ENCODE peak calls at places on chromosomes 7 and 10, in eight cellular contexts. M, Z, Y, N, T, U, B and O are unnamed samples.

GRCh38 chr7:46835556-46835955 is 746.4 kb downstream of the TNS3 start:
- DNase-seq in M (no peak), Z (no peak), Y (no peak), N (peak), T (peak), U (no peak), B (no peak), O (peak)

GRCh38 chr7:74101061-74101681 is 17.6 kb downstream of the LIMK1 start:
- DNase-seq in M (no peak), Z (peak), Y (no peak), N (no peak), T (peak), U (no peak), B (no peak), O (no peak)

GRCh38 chr10:74738985-74739567 is 87.3 kb upstream of the KAT6B start:
- DNase-seq in M (no peak), Z (peak), Y (no peak), N (peak), T (no peak), U (no peak), B (no peak), O (peak)

GRCh38 chr7:28395404-28395803 is 16.9 kb upstream of the CREB5 start:
- DNase-seq in M (no peak), Z (no peak), Y (no peak), N (no peak), T (no peak), U (no peak), B (no peak), O (no peak)

GRCh38 chr10:22103701-22104100 is 100.2 kb upstream of the DNAJC1 start:
- DNase-seq in M (no peak), Z (peak), Y (peak), N (peak), T (no peak), U (peak), B (no peak), O (peak)

GRCh38 chr10:16832351-16833080 is 15.3 kb upstream of the RSU1 start:
- DNase-seq in M (peak), Z (no peak), Y (no peak), N (peak), T (peak), U (no peak), B (no peak), O (no peak)

GRCh38 chr7:99389772-99390171 is 15.2 kb downstream of the ARPC1B start:
- DNase-seq in M (no peak), Z (no peak), Y (no peak), N (no peak), T (no peak), U (no peak), B (no peak), O (no peak)

GRCh38 chr7:18792866-18793595 is 297.5 kb downstream of the HDAC9 start:
- DNase-seq in M (peak), Z (no peak), Y (no peak), N (peak), T (no peak), U (no peak), B (no peak), O (no peak)

GRCh38 chr10:99396471-99396870 is 34.0 kb downstream of the GOT1 start:
- DNase-seq in M (peak), Z (no peak), Y (no peak), N (peak), T (peak), U (no peak), B (no peak), O (no peak)

GRCh38 chr10:45160266-45160665 is 155.1 kb downstream of the OR13A1 start:
- DNase-seq in M (peak), Z (no peak), Y (no peak), N (peak), T (peak), U (no peak), B (no peak), O (no peak)

GRCh38 chr7:92717982-92718716 is 118.2 kb downstream of the CDK6 start:
- DNase-seq in M (peak), Z (peak), Y (peak), N (peak), T (peak), U (no peak), B (peak), O (peak)

GRCh38 chr7:123208793-123209192 is 9.0 kb upstream of the SLC13A1 start:
- DNase-seq in M (no peak), Z (no peak), Y (no peak), N (peak), T (no peak), U (peak), B (no peak), O (peak)

GRCh38 chr7:48280100-48280499 is 108.8 kb downstream of the ABCA13 start:
- DNase-seq in M (no peak), Z (no peak), Y (no peak), N (peak), T (peak), U (no peak), B (no peak), O (no peak)